ENCODE peak calls at places on chromosomes 16 and 17, in nine cellular contexts. S, P, X, Q, W, R, U, F and C are unnamed samples.

GRCh38 chr17:43132117-43132516 is 7.0 kb upstream of the BRCA1 start:
- DNase-seq in U (no peak), S (no peak), X (no peak), F (no peak), Q (no peak), W (no peak), P (no peak), R (no peak), C (no peak)

GRCh38 chr17:19502517-19502916 is 31.1 kb upstream of the SLC47A1 start:
- DNase-seq in Q (no peak), R (peak), F (no peak), W (no peak), P (no peak), X (no peak), S (no peak), U (no peak), C (no peak)

GRCh38 chr16:1158456-1159324 is 5.8 kb downstream of the CACNA1H start:
- DNase-seq in W (peak), R (no peak), F (no peak), U (peak), S (no peak), Q (no peak), P (no peak), X (no peak), C (peak)

GRCh38 chr16:55711959-55712876 is 56.4 kb downstream of the SLC6A2 start:
- DNase-seq in P (no peak), Q (peak), R (peak), F (peak), U (no peak), X (peak), W (peak), S (peak), C (peak)

GRCh38 chr17:62692159-62692651 is 64.7 kb downstream of the MRC2 start:
- DNase-seq in Q (no peak), R (no peak), U (no peak), P (no peak), S (no peak), W (no peak), F (no peak), X (no peak), C (no peak)

GRCh38 chr16:58032710-58033293 is 7.2 kb downstream of the MMP15 start:
- DNase-seq in F (no peak), U (no peak), R (no peak), W (peak), S (peak), Q (no peak), X (no peak), P (peak), C (peak)

GRCh38 chr17:5264930-5265329 is 17.2 kb upstream of the RABEP1 start:
- DNase-seq in W (no peak), F (no peak), R (no peak), U (no peak), Q (no peak), P (no peak), S (no peak), X (no peak), C (no peak)

GRCh38 chr17:15185625-15185991 is 79.5 kb downstream of the PMP22 start:
- DNase-seq in U (no peak), F (no peak), W (no peak), P (no peak), Q (peak), X (no peak), R (no peak), S (no peak), C (peak)

GRCh38 chr17:20988896-20989295 is 53.9 kb downstream of the USP22 start:
- DNase-seq in F (no peak), U (no peak), Q (no peak), R (no peak), P (peak), S (no peak), X (no peak), W (no peak), C (no peak)

GRCh38 chr17:74199306-74200092 is 4.0 kb upstream of the RPL38 start:
- DNase-seq in R (peak), P (peak), S (peak), F (peak), X (no peak), W (peak), U (peak), Q (no peak), C (peak)

GRCh38 chr17:17685775-17686291 is 4.6 kb downstream of the RAI1 start:
- DNase-seq in Q (peak), S (no peak), R (no peak), X (no peak), P (no peak), F (no peak), W (no peak), U (peak), C (peak)

GRCh38 chr17:60168654-60169053 is 18.9 kb downstream of the CA4 start:
- DNase-seq in X (no peak), Q (no peak), U (no peak), S (no peak), R (no peak), P (no peak), F (no peak), W (no peak), C (no peak)

GRCh38 chr16:11407047-11407982 is 62.1 kb downstream of the RMI2 start:
- DNase-seq in Q (peak), S (peak), F (peak), U (no peak), R (peak), W (no peak), P (no peak), X (peak), C (peak)

GRCh38 chr17:74358696-74359095 is 3.0 kb downstream of the BTBD17 start:
- DNase-seq in P (no peak), S (no peak), W (no peak), U (no peak), F (no peak), X (no peak), R (no peak), Q (no peak), C (no peak)

GRCh38 chr16:27385398-27385797 is 16.6 kb upstream of the IL21R start:
- DNase-seq in F (no peak), U (no peak), Q (no peak), W (no peak), S (no peak), P (no peak), R (no peak), X (no peak), C (no peak)

GRCh38 chr17:79779088-79779529 is 1.2 kb downstream of the CBX2 start:
- DNase-seq in S (no peak), W (no peak), R (no peak), Q (no peak), F (no peak), U (no peak), X (no peak), P (no peak), C (no peak)

GRCh38 chr17:22507823-22508222 is 815.5 kb downstream of the KCNJ18 start:
- DNase-seq in S (no peak), Q (no peak), X (no peak), R (no peak), W (no peak), F (peak), P (peak), U (no peak), C (peak)

GRCh38 chr16:12651765-12652531 is 151.7 kb downstream of the CPPED1 start:
- DNase-seq in F (peak), U (no peak), W (no peak), R (no peak), X (no peak), S (no peak), P (no peak), Q (no peak), C (no peak)

GRCh38 chr17:36933174-36934143 is 3.8 kb upstream of the LHX1 start:
- DNase-seq in R (no peak), W (no peak), Q (no peak), X (no peak), P (peak), S (no peak), F (no peak), U (peak), C (no peak)

GRCh38 chr17:17155568-17155967 is 50.6 kb downstream of the PLD6 start:
- DNase-seq in R (no peak), Q (no peak), U (no peak), X (no peak), S (no peak), F (no peak), W (no peak), P (no peak), C (no peak)

GRCh38 chr16:10981697-10982216 is 37.4 kb downstream of the CLEC16A start:
- DNase-seq in R (no peak), U (no peak), W (no peak), P (no peak), Q (no peak), X (no peak), S (no peak), F (peak), C (no peak)

GRCh38 chr17:66898536-66898935 is 63.6 kb downstream of the CACNG5 start:
- DNase-seq in S (no peak), Q (no peak), R (no peak), P (no peak), X (no peak), U (no peak), W (no peak), F (no peak), C (no peak)

GRCh38 chr17:66455022-66455547 is 152.7 kb downstream of the PRKCA start:
- DNase-seq in W (no peak), P (no peak), U (no peak), Q (no peak), F (no peak), R (no peak), S (no peak), X (no peak), C (no peak)

GRCh38 chr17:59512844-59513383 is 52.5 kb upstream of the DHX40 start:
- DNase-seq in R (no peak), X (no peak), W (no peak), U (no peak), S (no peak), P (no peak), Q (no peak), F (peak), C (no peak)

GRCh38 chr17:38456031-38456815 is 28.0 kb downstream of the ARHGAP23 start:
- DNase-seq in R (no peak), W (no peak), X (no peak), F (peak), P (no peak), Q (no peak), S (no peak), U (no peak), C (no peak)

GRCh38 chr16:30647274-30647571 is 3.5 kb upstream of the PRR14 start:
- DNase-seq in R (no peak), S (no peak), U (no peak), W (no peak), P (no peak), F (no peak), X (no peak), Q (no peak), C (no peak)

GRCh38 chr17:55420776-55421178 is 858 bp downstream of the MMD start:
- DNase-seq in F (peak), X (no peak), P (peak), Q (no peak), U (peak), R (peak), W (peak), S (peak), C (peak)

GRCh38 chr16:31474173-31474714 is 2.3 kb downstream of the TGFB1I1 start:
- DNase-seq in R (no peak), U (no peak), W (no peak), Q (peak), F (no peak), P (no peak), X (no peak), S (no peak), C (peak)

GRCh38 chr17:18176152-18176551 is 7.5 kb upstream of the ALKBH5 start:
- DNase-seq in U (no peak), W (no peak), P (no peak), Q (no peak), S (no peak), X (no peak), F (no peak), R (no peak), C (no peak)

GRCh38 chr17:40622509-40622928 is 25.1 kb downstream of the SMARCE1 start:
- DNase-seq in S (no peak), U (no peak), R (no peak), Q (no peak), W (no peak), X (no peak), F (no peak), P (no peak), C (no peak)

GRCh38 chr17:35930211-35931065 is at the start of gene RDM1:
- DNase-seq in W (peak), U (peak), F (peak), Q (peak), R (peak), X (peak), S (peak), P (no peak), C (peak)

GRCh38 chr17:79131701-79132100 is 57.1 kb downstream of the ENGASE start:
- DNase-seq in Q (no peak), U (no peak), P (no peak), S (no peak), X (no peak), W (no peak), R (no peak), F (peak), C (no peak)

GRCh38 chr16:78925071-78925714 is 675.3 kb downstream of the MAF start:
- DNase-seq in W (peak), U (no peak), X (no peak), F (no peak), S (no peak), Q (no peak), R (no peak), P (no peak), C (no peak)

GRCh38 chr17:77707546-77707945 is 251.0 kb upstream of the TNRC6C start:
- DNase-seq in R (no peak), F (no peak), W (no peak), P (peak), U (no peak), S (no peak), X (no peak), Q (no peak), C (no peak)